ENCODE peak calls at places on chromosomes 1 and 21, in ten cellular contexts. B is adrenal gland, V is lower leg skin, Y is ovary, C is transverse colon, Z is prostate gland, W is upper lobe of left lung, D is heart left ventricle, L is uterus, F is GM12891. R is an unnamed sample.
A peak's percentile ranks its signal among the peaks of the same experiment; 100 is the strongest.

GRCh38 chr1:241518447-241519307 is 878 bp downstream of the FH start:
- DNase-seq in W (no peak), Z (no peak), V (no peak), L (peak; percentile 11), C (peak; percentile 22), Y (no peak), D (peak; percentile 47), B (peak; percentile 31), F (no peak), R (no peak)

GRCh38 chr1:11797525-11798216 is 8.1 kb downstream of the MTHFR start:
- DNase-seq in Y (peak; percentile 80), C (no peak), Z (no peak), L (no peak), V (no peak), D (peak; percentile 81), B (peak; percentile 80), F (no peak), W (no peak), R (no peak)

GRCh38 chr1:204150702-204151561 is 912 bp downstream of the ETNK2 start:
- DNase-seq in W (peak; percentile 58), C (no peak), V (peak; percentile 93), B (no peak), F (no peak), Y (peak; percentile 53), Z (peak; percentile 27), L (peak; percentile 56), D (no peak), R (peak; percentile 60)

GRCh38 chr1:19156676-19157075 is 53.4 kb downstream of the UBR4 start:
- DNase-seq in L (peak; percentile 70), V (peak; percentile 86), Z (no peak), B (peak; percentile 46), Y (no peak), F (no peak), C (peak; percentile 87), W (no peak), D (peak; percentile 64), R (peak; percentile 42)

GRCh38 chr1:38132681-38133080 is 86.1 kb upstream of the POU3F1 start:
- DNase-seq in Y (no peak), W (no peak), V (no peak), C (no peak), B (no peak), L (no peak), F (no peak), D (no peak), Z (no peak), R (no peak)

GRCh38 chr21:28480091-28480869 is 512.4 kb downstream of the LTN1 start:
- DNase-seq in L (no peak), V (no peak), D (no peak), C (no peak), B (no peak), F (no peak), Y (no peak), W (no peak), Z (no peak), R (no peak)

GRCh38 chr1:153293480-153293775 is 19.3 kb downstream of the PGLYRP3 start:
- DNase-seq in V (no peak), Z (no peak), D (no peak), C (no peak), L (no peak), W (no peak), Y (no peak), B (no peak), F (no peak), R (no peak)

GRCh38 chr1:155062702-155063411 is 683 bp upstream of the EFNA4 start:
- DNase-seq in W (peak; percentile 94), Z (peak; percentile 54), D (peak; percentile 56), F (peak; percentile 82), C (peak; percentile 84), L (peak; percentile 49), B (peak; percentile 55), V (no peak), Y (peak; percentile 72), R (no peak)

GRCh38 chr1:68162761-68163160 is 69.6 kb downstream of the WLS start:
- DNase-seq in F (no peak), Z (no peak), V (no peak), D (no peak), B (no peak), W (peak; percentile 69), L (no peak), Y (no peak), C (no peak), R (no peak)

GRCh38 chr1:9910080-9910424 is at the start of gene CTNNBIP1:
- DNase-seq in W (no peak), C (no peak), B (no peak), D (no peak), L (no peak), Y (no peak), V (no peak), F (peak; percentile 88), Z (no peak), R (no peak)
- TF ChIP-seq POLR2A in W (no peak), C (no peak), B (no peak), D (peak; percentile 59), L (no peak), Y (peak; percentile 19), V (no peak), F (no peak), Z (peak; percentile 57), R (peak; percentile 33)

DNA sequence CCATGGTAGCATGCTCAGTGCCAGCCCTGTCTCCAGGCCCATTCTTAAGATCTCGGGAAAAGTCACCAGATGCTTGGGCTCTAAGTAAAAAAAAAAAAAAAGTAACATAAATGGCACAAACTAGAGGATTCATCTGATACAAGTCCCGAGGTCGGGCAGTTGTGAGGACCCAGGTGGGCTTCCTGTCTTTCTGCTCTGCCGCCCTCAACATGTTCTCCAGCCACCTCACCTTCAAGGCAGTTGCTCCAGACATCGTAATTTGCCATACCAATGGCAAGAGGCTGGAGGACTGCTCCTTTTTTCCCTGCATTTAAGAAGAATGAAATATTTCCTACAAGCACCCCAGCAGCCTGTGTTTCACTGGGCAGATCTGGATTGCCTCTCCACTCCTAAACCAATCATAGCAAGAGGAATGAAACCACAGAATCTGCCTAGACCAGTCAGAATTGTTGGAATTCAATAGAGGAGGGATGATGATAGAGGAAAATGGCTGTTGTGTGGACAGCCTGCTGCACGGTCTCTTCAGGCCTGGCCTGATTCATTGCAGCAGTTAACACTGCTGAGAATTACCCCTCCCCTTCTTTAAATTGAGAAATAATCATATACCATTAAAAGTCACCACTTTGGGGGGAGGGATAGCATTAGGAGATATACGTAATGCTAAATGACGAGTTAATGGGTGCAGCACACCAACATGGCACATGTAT is 5.4 kb downstream of the HMGN2 start:
- DNase-seq in W (no peak), D (no peak), Z (no peak), C (no peak), B (no peak), L (no peak), Y (no peak), F (no peak), V (no peak), R (no peak)
- TF ChIP-seq POLR2A in W (no peak), D (no peak), Z (no peak), C (no peak), B (no peak), L (no peak), Y (no peak), F (peak; percentile 33), V (no peak), R (no peak)

GRCh38 chr1:65509912-65510680 is 89.6 kb downstream of the LEPR start:
- DNase-seq in F (no peak), C (no peak), V (no peak), L (no peak), B (no peak), Z (no peak), W (no peak), Y (no peak), D (no peak), R (no peak)

GRCh38 chr1:65510961-65511360 is 90.5 kb downstream of the LEPR start:
- DNase-seq in W (no peak), C (no peak), V (no peak), L (no peak), D (no peak), B (no peak), Y (no peak), F (no peak), Z (no peak), R (no peak)

GRCh38 chr1:65512967-65513777 is 92.7 kb downstream of the LEPR start:
- DNase-seq in B (no peak), Y (no peak), V (no peak), W (no peak), Z (no peak), L (no peak), D (no peak), C (no peak), F (no peak), R (no peak)

GRCh38 chr1:65514083-65514482 is 93.6 kb downstream of the LEPR start:
- DNase-seq in Z (no peak), L (no peak), W (no peak), C (no peak), D (no peak), Y (no peak), F (no peak), B (no peak), V (no peak), R (no peak)

DNA sequence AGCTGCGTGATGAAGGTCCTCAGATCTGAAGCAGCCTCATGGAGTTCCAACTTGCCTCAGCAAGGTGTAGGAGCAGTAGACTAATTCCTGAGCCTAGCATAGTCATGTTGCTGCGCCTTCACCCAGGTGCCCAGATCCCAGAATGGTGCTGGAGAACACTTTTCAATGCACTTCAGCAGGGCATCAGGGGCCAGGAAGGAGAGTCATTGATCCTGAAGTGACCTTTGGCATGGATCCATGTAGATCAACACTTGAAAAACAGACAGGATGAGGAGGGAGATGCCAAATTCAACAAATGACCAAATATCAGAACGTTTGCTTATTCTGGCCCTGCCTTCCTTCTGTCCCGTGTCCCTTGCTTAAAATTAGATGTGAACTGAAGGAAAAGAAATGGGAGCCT is 91.9 kb downstream of the LEPR start:
- DNase-seq in C (no peak), V (no peak), F (no peak), D (no peak), L (no peak), Y (no peak), Z (no peak), B (no peak), W (no peak), R (no peak)
- TF ChIP-seq POLR2A in C (no peak), V (no peak), F (no peak), D (no peak), L (no peak), Y (no peak), Z (no peak), B (no peak), W (no peak), R (no peak)

GRCh38 chr1:228150458-228151169 is 884 bp downstream of the GJC2 start:
- DNase-seq in F (peak; percentile 25), B (peak; percentile 72), D (peak; percentile 77), W (peak; percentile 84), Z (no peak), V (peak; percentile 91), Y (peak; percentile 93), C (peak; percentile 57), L (peak; percentile 92), R (peak; percentile 53)

GRCh38 chr1:228148196-228148861 is 1.4 kb upstream of the GJC2 start:
- DNase-seq in W (peak; percentile 58), C (no peak), D (no peak), F (no peak), V (peak; percentile 83), B (no peak), L (peak; percentile 36), Y (peak; percentile 47), Z (no peak), R (peak; percentile 13)

GRCh38 chr1:228150021-228150457 is 309 bp downstream of the GJC2 start:
- DNase-seq in V (peak; percentile 86), D (no peak), Z (no peak), L (no peak), B (no peak), W (peak; percentile 66), C (no peak), Y (peak; percentile 69), F (no peak), R (peak; percentile 12)

GRCh38 chr1:228148971-228149340 is 774 bp upstream of the GJC2 start:
- DNase-seq in V (peak; percentile 83), W (peak; percentile 47), F (no peak), D (no peak), L (no peak), C (no peak), Z (no peak), B (no peak), Y (peak; percentile 54), R (peak; percentile 11)

GRCh38 chr1:228149341-228150020 is at the start of gene GJC2:
- DNase-seq in B (no peak), L (peak; percentile 73), C (peak; percentile 44), F (no peak), V (peak; percentile 91), Z (no peak), Y (peak; percentile 82), D (peak; percentile 75), W (peak; percentile 85), R (peak; percentile 45)
- TF ChIP-seq POLR2A in B (no peak), L (peak; percentile 38), C (no peak), F (no peak), V (no peak), Z (peak; percentile 42), Y (no peak), D (peak; percentile 34), W (no peak), R (peak; percentile 38)

R was measured in tibial nerve.